ENCODE peak calls at places on chromosomes 5 and 9, in ten cellular contexts. One of them, this sample, is unnamed.
A peak's percentile ranks its signal among the peaks of the same experiment; 100 is the strongest.

GRCh38 chr9:83431470-83432060 is 106.6 kb downstream of the FRMD3 start:
- DNase-seq in stimulated activated CD4-positive, alpha-beta T cell treated with anti-CD3 and anti-CD28 coated beads, Interleukin-4, amount 100 ng/mL, for 4 hours: no peak
- DNase-seq in tibial artery: peak; percentile 72
- DNase-seq in foreskin melanocyte: no peak
- DNase-seq in activated CD8-positive, alpha-beta memory T cell treated with anti-CD3 and anti-CD28 coated beads for 1 hour: no peak
- DNase-seq in midbrain: no peak
- DNase-seq in stromal cell of bone marrow: no peak
- DNase-seq in cardiac fibroblast: no peak
- DNase-seq in CD8-positive, alpha-beta memory T cell: no peak
- DNase-seq in breast epithelium: peak; percentile 32
- DNase-seq in this sample: no peak

GRCh38 chr9:104993291-104993963 is 65.5 kb upstream of the ABCA1 start:
- DNase-seq in stimulated activated CD4-positive, alpha-beta T cell treated with anti-CD3 and anti-CD28 coated beads, Interleukin-4, amount 100 ng/mL, for 4 hours: no peak
- DNase-seq in tibial artery: peak; percentile 98
- DNase-seq in foreskin melanocyte: peak; percentile 41
- DNase-seq in activated CD8-positive, alpha-beta memory T cell treated with anti-CD3 and anti-CD28 coated beads for 1 hour: no peak
- DNase-seq in midbrain: peak; percentile 60
- DNase-seq in stromal cell of bone marrow: peak; percentile 80
- DNase-seq in cardiac fibroblast: peak; percentile 72
- DNase-seq in CD8-positive, alpha-beta memory T cell: no peak
- DNase-seq in breast epithelium: peak; percentile 54
- DNase-seq in this sample: peak; percentile 44

GRCh38 chr9:101737705-101738565 is 512 bp downstream of the GRIN3A start:
- DNase-seq in stimulated activated CD4-positive, alpha-beta T cell treated with anti-CD3 and anti-CD28 coated beads, Interleukin-4, amount 100 ng/mL, for 4 hours: no peak
- DNase-seq in tibial artery: no peak
- DNase-seq in foreskin melanocyte: no peak
- DNase-seq in activated CD8-positive, alpha-beta memory T cell treated with anti-CD3 and anti-CD28 coated beads for 1 hour: no peak
- DNase-seq in midbrain: peak; percentile 5
- DNase-seq in stromal cell of bone marrow: no peak
- DNase-seq in cardiac fibroblast: peak; percentile 1
- DNase-seq in CD8-positive, alpha-beta memory T cell: no peak
- DNase-seq in breast epithelium: no peak
- DNase-seq in this sample: peak; percentile 12

GRCh38 chr5:173451031-173451430 is 122.8 kb upstream of the STC2 start:
- DNase-seq in stimulated activated CD4-positive, alpha-beta T cell treated with anti-CD3 and anti-CD28 coated beads, Interleukin-4, amount 100 ng/mL, for 4 hours: no peak
- DNase-seq in tibial artery: no peak
- DNase-seq in foreskin melanocyte: peak; percentile 21
- DNase-seq in activated CD8-positive, alpha-beta memory T cell treated with anti-CD3 and anti-CD28 coated beads for 1 hour: no peak
- DNase-seq in midbrain: no peak
- DNase-seq in stromal cell of bone marrow: no peak
- DNase-seq in cardiac fibroblast: peak; percentile 53
- DNase-seq in CD8-positive, alpha-beta memory T cell: no peak
- DNase-seq in breast epithelium: no peak
- DNase-seq in this sample: peak; percentile 53

GRCh38 chr5:152686931-152687330 is 281.9 kb upstream of the NMUR2 start:
- DNase-seq in stimulated activated CD4-positive, alpha-beta T cell treated with anti-CD3 and anti-CD28 coated beads, Interleukin-4, amount 100 ng/mL, for 4 hours: no peak
- DNase-seq in tibial artery: no peak
- DNase-seq in foreskin melanocyte: no peak
- DNase-seq in activated CD8-positive, alpha-beta memory T cell treated with anti-CD3 and anti-CD28 coated beads for 1 hour: no peak
- DNase-seq in midbrain: no peak
- DNase-seq in stromal cell of bone marrow: no peak
- DNase-seq in cardiac fibroblast: no peak
- DNase-seq in CD8-positive, alpha-beta memory T cell: no peak
- DNase-seq in breast epithelium: no peak
- DNase-seq in this sample: no peak

GRCh38 chr5:180436936-180437335 is 57.2 kb upstream of the CNOT6 start:
- DNase-seq in stimulated activated CD4-positive, alpha-beta T cell treated with anti-CD3 and anti-CD28 coated beads, Interleukin-4, amount 100 ng/mL, for 4 hours: no peak
- DNase-seq in tibial artery: peak; percentile 52
- DNase-seq in foreskin melanocyte: no peak
- DNase-seq in activated CD8-positive, alpha-beta memory T cell treated with anti-CD3 and anti-CD28 coated beads for 1 hour: no peak
- DNase-seq in midbrain: no peak
- DNase-seq in stromal cell of bone marrow: no peak
- DNase-seq in cardiac fibroblast: no peak
- DNase-seq in CD8-positive, alpha-beta memory T cell: no peak
- DNase-seq in breast epithelium: no peak
- DNase-seq in this sample: no peak

GRCh38 chr5:11511878-11512277 is 392.4 kb downstream of the CTNND2 start:
- DNase-seq in stimulated activated CD4-positive, alpha-beta T cell treated with anti-CD3 and anti-CD28 coated beads, Interleukin-4, amount 100 ng/mL, for 4 hours: no peak
- DNase-seq in tibial artery: no peak
- DNase-seq in foreskin melanocyte: no peak
- DNase-seq in activated CD8-positive, alpha-beta memory T cell treated with anti-CD3 and anti-CD28 coated beads for 1 hour: no peak
- DNase-seq in midbrain: no peak
- DNase-seq in stromal cell of bone marrow: no peak
- DNase-seq in cardiac fibroblast: no peak
- DNase-seq in CD8-positive, alpha-beta memory T cell: no peak
- DNase-seq in breast epithelium: no peak
- DNase-seq in this sample: no peak

GRCh38 chr5:58185397-58186195 is 274.3 kb downstream of the PLK2 start:
- DNase-seq in stimulated activated CD4-positive, alpha-beta T cell treated with anti-CD3 and anti-CD28 coated beads, Interleukin-4, amount 100 ng/mL, for 4 hours: no peak
- DNase-seq in tibial artery: no peak
- DNase-seq in foreskin melanocyte: no peak
- DNase-seq in activated CD8-positive, alpha-beta memory T cell treated with anti-CD3 and anti-CD28 coated beads for 1 hour: no peak
- DNase-seq in midbrain: no peak
- DNase-seq in stromal cell of bone marrow: no peak
- DNase-seq in cardiac fibroblast: peak; percentile 49
- DNase-seq in CD8-positive, alpha-beta memory T cell: no peak
- DNase-seq in breast epithelium: no peak
- DNase-seq in this sample: peak; percentile 41

GRCh38 chr5:76137887-76138542 is 54.8 kb downstream of the SV2C start:
- DNase-seq in stimulated activated CD4-positive, alpha-beta T cell treated with anti-CD3 and anti-CD28 coated beads, Interleukin-4, amount 100 ng/mL, for 4 hours: no peak
- DNase-seq in tibial artery: no peak
- DNase-seq in foreskin melanocyte: no peak
- DNase-seq in activated CD8-positive, alpha-beta memory T cell treated with anti-CD3 and anti-CD28 coated beads for 1 hour: no peak
- DNase-seq in midbrain: no peak
- DNase-seq in stromal cell of bone marrow: no peak
- DNase-seq in cardiac fibroblast: no peak
- DNase-seq in CD8-positive, alpha-beta memory T cell: no peak
- DNase-seq in breast epithelium: no peak
- DNase-seq in this sample: no peak

GRCh38 chr5:67010684-67011409 is 185.8 kb downstream of the CD180 start:
- DNase-seq in stimulated activated CD4-positive, alpha-beta T cell treated with anti-CD3 and anti-CD28 coated beads, Interleukin-4, amount 100 ng/mL, for 4 hours: no peak
- DNase-seq in tibial artery: no peak
- DNase-seq in foreskin melanocyte: no peak
- DNase-seq in activated CD8-positive, alpha-beta memory T cell treated with anti-CD3 and anti-CD28 coated beads for 1 hour: no peak
- DNase-seq in midbrain: no peak
- DNase-seq in stromal cell of bone marrow: peak; percentile 75
- DNase-seq in cardiac fibroblast: peak; percentile 94
- DNase-seq in CD8-positive, alpha-beta memory T cell: no peak
- DNase-seq in breast epithelium: no peak
- DNase-seq in this sample: peak; percentile 93

GRCh38 chr5:81759632-81760005 is 8.7 kb upstream of the SSBP2 start:
- DNase-seq in stimulated activated CD4-positive, alpha-beta T cell treated with anti-CD3 and anti-CD28 coated beads, Interleukin-4, amount 100 ng/mL, for 4 hours: no peak
- DNase-seq in tibial artery: no peak
- DNase-seq in foreskin melanocyte: no peak
- DNase-seq in activated CD8-positive, alpha-beta memory T cell treated with anti-CD3 and anti-CD28 coated beads for 1 hour: no peak
- DNase-seq in midbrain: peak; percentile 26
- DNase-seq in stromal cell of bone marrow: no peak
- DNase-seq in cardiac fibroblast: no peak
- DNase-seq in CD8-positive, alpha-beta memory T cell: no peak
- DNase-seq in breast epithelium: no peak
- DNase-seq in this sample: no peak

GRCh38 chr9:18438300-18438925 is 35.5 kb upstream of the ADAMTSL1 start:
- DNase-seq in stimulated activated CD4-positive, alpha-beta T cell treated with anti-CD3 and anti-CD28 coated beads, Interleukin-4, amount 100 ng/mL, for 4 hours: no peak
- DNase-seq in tibial artery: peak; percentile 69
- DNase-seq in foreskin melanocyte: peak; percentile 7
- DNase-seq in activated CD8-positive, alpha-beta memory T cell treated with anti-CD3 and anti-CD28 coated beads for 1 hour: no peak
- DNase-seq in midbrain: peak; percentile 39
- DNase-seq in stromal cell of bone marrow: no peak
- DNase-seq in cardiac fibroblast: peak; percentile 53
- DNase-seq in CD8-positive, alpha-beta memory T cell: no peak
- DNase-seq in breast epithelium: no peak
- DNase-seq in this sample: peak; percentile 69

GRCh38 chr9:35920004-35920658 is 10.8 kb downstream of the SPAAR start:
- DNase-seq in stimulated activated CD4-positive, alpha-beta T cell treated with anti-CD3 and anti-CD28 coated beads, Interleukin-4, amount 100 ng/mL, for 4 hours: no peak
- DNase-seq in tibial artery: no peak
- DNase-seq in foreskin melanocyte: no peak
- DNase-seq in activated CD8-positive, alpha-beta memory T cell treated with anti-CD3 and anti-CD28 coated beads for 1 hour: no peak
- DNase-seq in midbrain: no peak
- DNase-seq in stromal cell of bone marrow: no peak
- DNase-seq in cardiac fibroblast: no peak
- DNase-seq in CD8-positive, alpha-beta memory T cell: no peak
- DNase-seq in breast epithelium: no peak
- DNase-seq in this sample: no peak

GRCh38 chr5:72347801-72348305 is 27.7 kb downstream of the PTCD2 start:
- DNase-seq in stimulated activated CD4-positive, alpha-beta T cell treated with anti-CD3 and anti-CD28 coated beads, Interleukin-4, amount 100 ng/mL, for 4 hours: no peak
- DNase-seq in tibial artery: no peak
- DNase-seq in foreskin melanocyte: peak; percentile 46
- DNase-seq in activated CD8-positive, alpha-beta memory T cell treated with anti-CD3 and anti-CD28 coated beads for 1 hour: no peak
- DNase-seq in midbrain: no peak
- DNase-seq in stromal cell of bone marrow: peak; percentile 81
- DNase-seq in cardiac fibroblast: peak; percentile 97
- DNase-seq in CD8-positive, alpha-beta memory T cell: no peak
- DNase-seq in breast epithelium: no peak
- DNase-seq in this sample: peak; percentile 96

GRCh38 chr5:69510694-69511093 is 18.1 kb downstream of the OCLN start:
- DNase-seq in stimulated activated CD4-positive, alpha-beta T cell treated with anti-CD3 and anti-CD28 coated beads, Interleukin-4, amount 100 ng/mL, for 4 hours: no peak
- DNase-seq in tibial artery: no peak
- DNase-seq in foreskin melanocyte: no peak
- DNase-seq in activated CD8-positive, alpha-beta memory T cell treated with anti-CD3 and anti-CD28 coated beads for 1 hour: no peak
- DNase-seq in midbrain: no peak
- DNase-seq in stromal cell of bone marrow: no peak
- DNase-seq in cardiac fibroblast: no peak
- DNase-seq in CD8-positive, alpha-beta memory T cell: no peak
- DNase-seq in breast epithelium: no peak
- DNase-seq in this sample: no peak

GRCh38 chr9:78692871-78693270 is 395.9 kb downstream of the PSAT1 start:
- DNase-seq in stimulated activated CD4-positive, alpha-beta T cell treated with anti-CD3 and anti-CD28 coated beads, Interleukin-4, amount 100 ng/mL, for 4 hours: no peak
- DNase-seq in tibial artery: no peak
- DNase-seq in foreskin melanocyte: no peak
- DNase-seq in activated CD8-positive, alpha-beta memory T cell treated with anti-CD3 and anti-CD28 coated beads for 1 hour: no peak
- DNase-seq in midbrain: no peak
- DNase-seq in stromal cell of bone marrow: no peak
- DNase-seq in cardiac fibroblast: no peak
- DNase-seq in CD8-positive, alpha-beta memory T cell: no peak
- DNase-seq in breast epithelium: no peak
- DNase-seq in this sample: peak; percentile 70

GRCh38 chr5:82597437-82597836 is 319.3 kb upstream of the RPS23 start:
- DNase-seq in stimulated activated CD4-positive, alpha-beta T cell treated with anti-CD3 and anti-CD28 coated beads, Interleukin-4, amount 100 ng/mL, for 4 hours: no peak
- DNase-seq in tibial artery: no peak
- DNase-seq in foreskin melanocyte: no peak
- DNase-seq in activated CD8-positive, alpha-beta memory T cell treated with anti-CD3 and anti-CD28 coated beads for 1 hour: no peak
- DNase-seq in midbrain: no peak
- DNase-seq in stromal cell of bone marrow: no peak
- DNase-seq in cardiac fibroblast: no peak
- DNase-seq in CD8-positive, alpha-beta memory T cell: no peak
- DNase-seq in breast epithelium: no peak
- DNase-seq in this sample: peak; percentile 3

GRCh38 chr9:8429768-8430167 is 630.2 kb upstream of the DMAC1 start:
- DNase-seq in stimulated activated CD4-positive, alpha-beta T cell treated with anti-CD3 and anti-CD28 coated beads, Interleukin-4, amount 100 ng/mL, for 4 hours: no peak
- DNase-seq in tibial artery: no peak
- DNase-seq in foreskin melanocyte: no peak
- DNase-seq in activated CD8-positive, alpha-beta memory T cell treated with anti-CD3 and anti-CD28 coated beads for 1 hour: no peak
- DNase-seq in midbrain: no peak
- DNase-seq in stromal cell of bone marrow: no peak
- DNase-seq in cardiac fibroblast: no peak
- DNase-seq in CD8-positive, alpha-beta memory T cell: no peak
- DNase-seq in breast epithelium: no peak
- DNase-seq in this sample: no peak

GRCh38 chr5:10520716-10521115 is 43.2 kb upstream of the ANKRD33B start:
- DNase-seq in stimulated activated CD4-positive, alpha-beta T cell treated with anti-CD3 and anti-CD28 coated beads, Interleukin-4, amount 100 ng/mL, for 4 hours: no peak
- DNase-seq in tibial artery: no peak
- DNase-seq in foreskin melanocyte: no peak
- DNase-seq in activated CD8-positive, alpha-beta memory T cell treated with anti-CD3 and anti-CD28 coated beads for 1 hour: no peak
- DNase-seq in midbrain: no peak
- DNase-seq in stromal cell of bone marrow: no peak
- DNase-seq in cardiac fibroblast: peak; percentile 45
- DNase-seq in CD8-positive, alpha-beta memory T cell: no peak
- DNase-seq in breast epithelium: no peak
- DNase-seq in this sample: no peak

GRCh38 chr5:159504857-159505304 is 174.6 kb upstream of the IL12B start:
- DNase-seq in stimulated activated CD4-positive, alpha-beta T cell treated with anti-CD3 and anti-CD28 coated beads, Interleukin-4, amount 100 ng/mL, for 4 hours: no peak
- DNase-seq in tibial artery: peak; percentile 72
- DNase-seq in foreskin melanocyte: peak; percentile 22
- DNase-seq in activated CD8-positive, alpha-beta memory T cell treated with anti-CD3 and anti-CD28 coated beads for 1 hour: no peak
- DNase-seq in midbrain: peak; percentile 23
- DNase-seq in stromal cell of bone marrow: peak; percentile 85
- DNase-seq in cardiac fibroblast: peak; percentile 78
- DNase-seq in CD8-positive, alpha-beta memory T cell: no peak
- DNase-seq in breast epithelium: no peak
- DNase-seq in this sample: peak; percentile 40

GRCh38 chr9:438961-439768 is 224.5 kb downstream of the DOCK8 start:
- DNase-seq in stimulated activated CD4-positive, alpha-beta T cell treated with anti-CD3 and anti-CD28 coated beads, Interleukin-4, amount 100 ng/mL, for 4 hours: no peak
- DNase-seq in tibial artery: no peak
- DNase-seq in foreskin melanocyte: no peak
- DNase-seq in activated CD8-positive, alpha-beta memory T cell treated with anti-CD3 and anti-CD28 coated beads for 1 hour: no peak
- DNase-seq in midbrain: no peak
- DNase-seq in stromal cell of bone marrow: peak; percentile 30
- DNase-seq in cardiac fibroblast: peak; percentile 56
- DNase-seq in CD8-positive, alpha-beta memory T cell: no peak
- DNase-seq in breast epithelium: no peak
- DNase-seq in this sample: no peak